ENCODE peak calls at places on chromosomes 2 and 18, in four cellular contexts. One of them, this sample, is unnamed.

GRCh38 chr18:37175727-37176126 is 346.8 kb downstream of the KIAA1328 start:
- DNase-seq in K562: no peak
- DNase-seq in HepG2: no peak
- DNase-seq in GM12878: no peak
- DNase-seq in this sample: no peak

GRCh38 chr2:9558948-9559381 is 3.3 kb upstream of the ADAM17 start:
- DNase-seq in K562: no peak
- DNase-seq in HepG2: no peak
- DNase-seq in GM12878: no peak
- DNase-seq in this sample: no peak

GRCh38 chr2:23241611-23242245 is 143.3 kb upstream of the KLHL29 start:
- DNase-seq in K562: no peak
- DNase-seq in HepG2: no peak
- DNase-seq in GM12878: no peak
- DNase-seq in this sample: no peak

GRCh38 chr18:5295231-5295920 is at the start of gene ZBTB14:
- DNase-seq in K562: peak
- DNase-seq in HepG2: peak
- DNase-seq in GM12878: no peak
- DNase-seq in this sample: no peak

GRCh38 chr2:74198461-74199274 is at the start of gene MTHFD2:
- DNase-seq in K562: peak
- DNase-seq in HepG2: peak
- DNase-seq in GM12878: peak
- DNase-seq in this sample: peak

GRCh38 chr2:130300970-130301348 is 41.7 kb upstream of the IMP4 start:
- DNase-seq in K562: no peak
- DNase-seq in HepG2: no peak
- DNase-seq in GM12878: no peak
- DNase-seq in this sample: no peak

GRCh38 chr2:229780856-229781773 is 66.8 kb upstream of the DNER start:
- DNase-seq in K562: peak
- DNase-seq in HepG2: peak
- DNase-seq in GM12878: no peak
- DNase-seq in this sample: peak

GRCh38 chr2:229431331-229431954 is 160.4 kb upstream of the PID1 start:
- DNase-seq in K562: peak
- DNase-seq in HepG2: peak
- DNase-seq in GM12878: no peak
- DNase-seq in this sample: peak

DNA sequence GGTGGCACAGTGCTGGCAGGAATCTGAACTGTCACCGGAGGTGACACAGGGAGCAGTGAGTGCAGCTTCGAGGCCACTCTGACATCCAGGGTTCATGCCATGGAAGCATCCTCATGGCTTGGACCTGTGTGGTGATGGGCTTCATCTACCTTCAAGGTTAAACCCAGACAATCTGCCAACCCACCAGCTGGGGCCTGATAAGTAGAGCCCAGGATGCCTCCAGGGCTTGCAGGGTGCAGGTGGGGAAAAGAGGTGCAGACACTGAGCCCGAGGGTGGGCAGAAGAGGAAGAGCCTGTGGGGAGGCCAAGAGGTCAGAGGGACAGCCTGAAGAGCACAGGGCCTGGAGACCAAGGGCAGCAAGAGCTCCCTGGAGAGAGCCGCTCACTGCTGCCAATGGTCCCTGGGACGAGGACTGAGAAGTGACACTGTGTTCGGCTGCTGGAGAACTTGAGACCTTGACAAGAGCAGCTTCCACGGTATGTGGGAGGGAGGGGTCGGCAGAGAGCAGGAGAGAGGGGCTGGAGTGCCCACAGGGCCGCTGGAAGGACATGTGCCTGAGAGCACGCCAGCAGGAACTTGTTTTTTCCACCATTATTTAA is 8.1 kb upstream of the HES6 start:
- DNase-seq in K562: no peak
- DNase-seq in HepG2: no peak
- DNase-seq in GM12878: no peak
- DNase-seq in this sample: no peak
- TF ChIP-seq ZBTB33 in K562: no peak
- TF ChIP-seq ZBTB33 in HepG2: no peak
- TF ChIP-seq ZBTB33 in GM12878: no peak
- TF ChIP-seq ZBTB33 in this sample: no peak

DNA sequence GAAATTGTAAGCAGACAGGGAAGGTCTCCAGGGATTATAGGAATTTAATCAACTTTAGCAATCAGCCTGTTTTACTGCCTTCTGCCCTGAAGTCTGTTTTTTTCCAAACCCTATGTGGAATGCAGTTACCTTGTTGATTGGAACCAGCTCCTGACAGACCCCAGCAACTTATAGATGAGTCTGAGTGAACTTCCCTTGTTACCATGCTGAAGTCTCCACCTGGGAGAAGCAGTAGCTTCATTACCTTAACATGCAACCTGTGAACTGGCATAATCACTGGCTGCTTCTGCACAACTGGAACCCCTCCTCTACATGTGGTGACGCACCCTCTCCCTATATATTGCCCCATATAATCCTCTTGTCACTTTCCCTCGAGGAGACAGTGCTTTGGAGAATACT is 226.3 kb upstream of the SPOPL start:
- DNase-seq in K562: no peak
- DNase-seq in HepG2: peak
- DNase-seq in GM12878: no peak
- DNase-seq in this sample: no peak
- TF ChIP-seq ATF3 in K562: no peak
- TF ChIP-seq ATF3 in HepG2: no peak
- TF ChIP-seq ATF3 in GM12878: no peak
- TF ChIP-seq ATF3 in this sample: no peak

GRCh38 chr18:25282282-25282681 is 69.7 kb downstream of the ZNF521 start:
- DNase-seq in K562: no peak
- DNase-seq in HepG2: no peak
- DNase-seq in GM12878: no peak
- DNase-seq in this sample: no peak
- TF ChIP-seq SP1 in K562: no peak
- TF ChIP-seq SP1 in HepG2: no peak
- TF ChIP-seq SP1 in GM12878: no peak
- TF ChIP-seq SP1 in this sample: no peak

DNA sequence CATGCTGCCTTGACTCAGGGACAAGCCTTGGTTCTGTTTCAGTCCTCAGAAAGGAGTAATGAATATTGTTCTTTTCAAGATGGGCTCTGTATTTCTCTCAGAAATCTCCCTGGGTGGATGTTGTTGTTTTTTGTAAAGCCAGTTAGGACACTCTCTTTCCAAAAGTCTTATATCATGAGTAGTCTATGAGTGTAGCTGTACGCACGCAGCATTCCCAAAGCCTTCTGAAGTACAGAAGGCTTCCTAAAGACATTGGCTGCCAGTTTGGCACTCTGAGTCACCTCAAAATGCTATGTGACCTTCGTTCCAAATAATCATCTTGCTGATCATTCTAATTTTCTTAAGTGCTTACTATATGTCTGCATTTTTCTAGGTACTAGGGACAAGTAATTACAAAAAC is 16.7 kb upstream of the GTF2A1L start:
- DNase-seq in K562: no peak
- DNase-seq in HepG2: no peak
- DNase-seq in GM12878: no peak
- DNase-seq in this sample: no peak
- TF ChIP-seq ZBTB33 in K562: no peak
- TF ChIP-seq ZBTB33 in HepG2: no peak
- TF ChIP-seq ZBTB33 in GM12878: no peak
- TF ChIP-seq ZBTB33 in this sample: no peak

GRCh38 chr18:63307555-63308200 is 11.9 kb downstream of the BCL2 start:
- DNase-seq in K562: no peak
- DNase-seq in HepG2: no peak
- DNase-seq in GM12878: no peak
- DNase-seq in this sample: no peak
- TF ChIP-seq ATF3 in K562: no peak
- TF ChIP-seq ATF3 in HepG2: no peak
- TF ChIP-seq ATF3 in GM12878: no peak
- TF ChIP-seq ATF3 in this sample: no peak

GRCh38 chr2:54560146-54560881 is 104.2 kb downstream of the SPTBN1 start:
- DNase-seq in K562: peak
- DNase-seq in HepG2: no peak
- DNase-seq in GM12878: no peak
- DNase-seq in this sample: no peak
- TF ChIP-seq SP1 in K562: no peak
- TF ChIP-seq SP1 in HepG2: no peak
- TF ChIP-seq SP1 in GM12878: peak
- TF ChIP-seq SP1 in this sample: no peak

GRCh38 chr18:77634495-77634894 is 384.8 kb downstream of the GALR1 start:
- DNase-seq in K562: no peak
- DNase-seq in HepG2: no peak
- DNase-seq in GM12878: no peak
- DNase-seq in this sample: no peak
- TF ChIP-seq ZBTB33 in K562: no peak
- TF ChIP-seq ZBTB33 in HepG2: no peak
- TF ChIP-seq ZBTB33 in GM12878: no peak
- TF ChIP-seq ZBTB33 in this sample: no peak

GRCh38 chr2:113240915-113241911 is 37.5 kb downstream of the PAX8 start:
- DNase-seq in K562: peak
- DNase-seq in HepG2: peak
- DNase-seq in GM12878: no peak
- DNase-seq in this sample: peak
- TF ChIP-seq ATF3 in K562: no peak
- TF ChIP-seq ATF3 in HepG2: peak
- TF ChIP-seq ATF3 in GM12878: no peak
- TF ChIP-seq ATF3 in this sample: no peak

DNA sequence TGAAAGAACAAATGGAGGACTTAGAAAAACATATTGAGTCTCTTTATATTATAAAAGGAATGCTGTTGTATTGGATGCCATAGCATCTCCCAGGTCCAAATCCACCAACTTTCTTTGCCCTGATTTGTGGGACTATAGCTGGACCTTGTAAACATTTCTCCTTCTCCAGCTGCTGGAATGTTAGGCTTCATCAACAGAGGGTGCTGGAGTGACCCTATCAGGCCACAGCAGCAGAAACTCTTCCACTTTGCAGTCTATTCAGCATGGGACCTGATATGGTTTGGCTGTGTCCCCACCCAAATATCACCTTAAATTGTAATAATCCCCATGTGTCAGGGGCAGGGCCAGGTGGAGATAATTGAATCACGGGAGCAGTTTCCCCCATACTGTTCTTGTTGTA is 138.4 kb upstream of the ARL4C start:
- DNase-seq in K562: no peak
- DNase-seq in HepG2: peak
- DNase-seq in GM12878: no peak
- DNase-seq in this sample: no peak
- TF ChIP-seq SP1 in K562: no peak
- TF ChIP-seq SP1 in HepG2: no peak
- TF ChIP-seq SP1 in GM12878: no peak
- TF ChIP-seq SP1 in this sample: no peak

DNA sequence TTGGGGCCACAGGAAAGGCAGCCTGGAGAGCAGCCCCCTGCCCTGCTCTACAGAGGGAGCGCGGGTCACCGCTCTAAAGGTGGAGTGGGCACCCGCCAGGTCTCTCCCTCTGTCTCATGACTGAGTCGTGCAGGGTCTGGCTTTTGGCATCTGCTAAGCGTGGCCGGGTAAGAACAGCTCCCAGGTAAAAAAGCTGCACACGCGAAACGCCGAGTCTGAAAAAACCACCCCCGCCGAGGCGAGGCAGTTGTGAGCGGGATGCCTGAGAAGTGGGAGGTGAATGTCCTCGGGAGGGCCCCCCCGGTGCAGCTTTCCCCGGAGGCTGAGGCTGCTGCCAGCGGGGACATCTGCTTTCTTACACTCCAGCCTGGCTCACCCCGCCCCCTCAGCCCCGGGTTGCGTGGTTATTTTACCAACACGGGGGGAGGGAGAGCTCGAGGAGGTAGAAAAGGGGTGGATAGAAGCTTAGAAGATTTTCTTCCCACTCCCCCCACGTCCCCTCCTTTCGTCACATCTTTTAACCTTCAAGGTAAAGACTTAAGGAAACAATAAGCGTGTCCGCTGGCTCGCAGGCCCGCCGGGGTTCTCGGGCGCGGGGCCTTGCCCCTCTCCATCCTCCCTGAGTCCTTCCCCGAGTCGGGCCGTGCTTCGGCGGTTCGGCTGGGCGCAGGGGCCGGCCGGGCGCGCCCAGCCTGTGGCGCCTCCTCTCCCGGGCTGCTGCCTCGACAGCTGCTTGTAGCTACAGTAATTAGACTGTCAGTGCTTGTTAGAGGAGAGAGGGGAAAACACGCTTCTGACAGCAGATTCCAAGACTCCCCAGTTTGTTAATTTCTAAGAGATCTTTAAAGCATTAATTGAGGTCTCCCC is 70.6 kb upstream of the PSMD14 start:
- DNase-seq in K562: no peak
- DNase-seq in HepG2: no peak
- DNase-seq in GM12878: no peak
- DNase-seq in this sample: no peak
- TF ChIP-seq ZBTB33 in K562: no peak
- TF ChIP-seq ZBTB33 in HepG2: no peak
- TF ChIP-seq ZBTB33 in GM12878: no peak
- TF ChIP-seq ZBTB33 in this sample: no peak